ENCODE peak calls at places on chromosomes 2 and 18, in eight cellular contexts. K is epithelial cell of esophagus, V is BJ, W is PC-9, O is WTC11, G is mesothelial cell of epicardium, H is tibial artery, D is transverse colon. Q is an unnamed sample.

GRCh38 chr2:138827426-138828054 is 47.4 kb upstream of the NXPH2 start:
- DNase-seq in K (peak), V (peak), W (peak), O (no peak), G (no peak), H (no peak), D (no peak), Q (no peak)

GRCh38 chr2:187429989-187430388 is 18.1 kb downstream of the CALCRL start:
- DNase-seq in K (peak), V (peak), W (no peak), O (no peak), G (no peak), H (no peak), D (no peak), Q (no peak)

GRCh38 chr2:469521-469920 is 181.6 kb upstream of the ALKAL2 start:
- DNase-seq in K (no peak), V (no peak), W (no peak), O (no peak), G (no peak), H (no peak), D (no peak), Q (no peak)

GRCh38 chr2:239566995-239567580 is 166.3 kb upstream of the HDAC4 start:
- DNase-seq in K (no peak), V (no peak), W (no peak), O (no peak), G (no peak), H (no peak), D (no peak), Q (no peak)

GRCh38 chr2:15059870-15060617 is 427.5 kb downstream of the LRATD1 start:
- DNase-seq in K (peak), V (no peak), W (no peak), O (no peak), G (no peak), H (no peak), D (no peak), Q (no peak)

GRCh38 chr2:14866953-14867352 is 234.4 kb downstream of the LRATD1 start:
- DNase-seq in K (no peak), V (no peak), W (no peak), O (no peak), G (no peak), H (no peak), D (no peak), Q (no peak)

GRCh38 chr18:59055345-59056032 is 84.2 kb upstream of the SEC11C start:
- DNase-seq in K (peak), V (no peak), W (no peak), O (peak), G (no peak), H (no peak), D (no peak), Q (no peak)

GRCh38 chr2:118853129-118853640 is 5.7 kb upstream of the EN1 start:
- DNase-seq in K (no peak), V (no peak), W (no peak), O (no peak), G (no peak), H (no peak), D (no peak), Q (no peak)

GRCh38 chr2:128751751-128752150 is 433.1 kb upstream of the HS6ST1 start:
- DNase-seq in K (no peak), V (no peak), W (no peak), O (no peak), G (no peak), H (no peak), D (no peak), Q (no peak)

GRCh38 chr2:218860950-218861381 is 1.4 kb downstream of the WNT6 start:
- DNase-seq in K (peak), V (no peak), W (no peak), O (peak), G (peak), H (no peak), D (peak), Q (peak)

GRCh38 chr18:44474596-44474995 is 206.1 kb upstream of the SETBP1 start:
- DNase-seq in K (no peak), V (no peak), W (no peak), O (no peak), G (no peak), H (no peak), D (no peak), Q (no peak)

GRCh38 chr2:120347387-120348010 is 1.6 kb downstream of the INHBB start:
- DNase-seq in K (no peak), V (no peak), W (no peak), O (peak), G (no peak), H (no peak), D (no peak), Q (no peak)

GRCh38 chr2:178819147-178819875 is 12.1 kb upstream of the TTN start:
- DNase-seq in K (no peak), V (no peak), W (no peak), O (no peak), G (no peak), H (no peak), D (no peak), Q (no peak)

GRCh38 chr18:26429535-26429934 is 118.8 kb downstream of the KCTD1 start:
- DNase-seq in K (peak), V (peak), W (peak), O (no peak), G (no peak), H (no peak), D (no peak), Q (no peak)

GRCh38 chr2:10452956-10453885 is 5.1 kb upstream of the ODC1 start:
- DNase-seq in K (no peak), V (no peak), W (no peak), O (no peak), G (no peak), H (no peak), D (no peak), Q (no peak)

GRCh38 chr2:64987001-64987962 is 1.9 kb upstream of the SLC1A4 start:
- DNase-seq in K (peak), V (no peak), W (no peak), O (no peak), G (no peak), H (no peak), D (no peak), Q (no peak)

GRCh38 chr2:160719116-160719515 is 225.5 kb upstream of the RBMS1 start:
- DNase-seq in K (peak), V (no peak), W (peak), O (no peak), G (no peak), H (no peak), D (no peak), Q (no peak)

GRCh38 chr2:72013726-72014125 is 133.9 kb downstream of the CYP26B1 start:
- DNase-seq in K (no peak), V (no peak), W (no peak), O (no peak), G (no peak), H (no peak), D (no peak), Q (no peak)

GRCh38 chr18:30186245-30186644 is 856.3 kb downstream of the DSC3 start:
- DNase-seq in K (no peak), V (no peak), W (no peak), O (no peak), G (no peak), H (no peak), D (no peak), Q (no peak)

GRCh38 chr18:30192216-30192615 is 850.3 kb downstream of the DSC3 start:
- DNase-seq in K (no peak), V (no peak), W (no peak), O (peak), G (no peak), H (no peak), D (no peak), Q (no peak)
- TF ChIP-seq CTCF in K (no peak), V (no peak), W (no peak), O (no peak), G (no peak), H (no peak), D (no peak), Q (no peak)

GRCh38 chr2:122139739-122140138 is 384.3 kb downstream of the TSN start:
- DNase-seq in K (no peak), V (no peak), W (no peak), O (no peak), G (no peak), H (no peak), D (no peak), Q (no peak)

GRCh38 chr2:122135353-122135947 is 380.0 kb downstream of the TSN start:
- DNase-seq in K (no peak), V (no peak), W (no peak), O (no peak), G (no peak), H (no peak), D (no peak), Q (no peak)

GRCh38 chr2:122138561-122138960 is 383.1 kb downstream of the TSN start:
- DNase-seq in K (no peak), V (no peak), W (no peak), O (peak), G (no peak), H (no peak), D (no peak), Q (no peak)

GRCh38 chr2:122132292-122132691 is 376.8 kb downstream of the TSN start:
- DNase-seq in K (no peak), V (no peak), W (no peak), O (no peak), G (no peak), H (no peak), D (no peak), Q (no peak)

DNA sequence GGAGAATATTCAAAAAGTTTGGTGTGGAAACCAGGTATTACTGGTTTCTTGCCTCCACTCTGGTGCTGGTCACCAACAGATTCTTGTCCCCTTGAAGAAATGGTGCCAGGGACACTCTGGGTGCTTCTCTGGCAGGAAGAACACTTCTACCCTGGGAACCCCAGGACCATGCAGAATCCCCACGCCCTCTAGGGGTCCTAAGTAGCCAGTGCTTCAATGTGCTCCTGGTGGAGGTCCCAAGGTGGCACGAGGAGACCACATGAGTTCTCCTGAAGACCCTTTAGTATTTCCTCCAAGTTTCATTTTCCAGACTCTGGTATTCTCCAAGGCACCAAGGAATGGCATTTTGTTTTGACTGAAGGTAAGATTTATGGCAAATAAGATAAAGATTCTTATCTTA is 380.6 kb downstream of the TSN start:
- DNase-seq in K (peak), V (no peak), W (no peak), O (peak), G (no peak), H (no peak), D (no peak), Q (no peak)
- TF ChIP-seq CTCF in K (peak), V (peak), W (peak), O (peak), G (peak), H (no peak), D (no peak), Q (peak)

GRCh38 chr2:110741491-110741980 is 9.2 kb downstream of the ACOXL start:
- DNase-seq in K (peak), V (no peak), W (peak), O (peak), G (no peak), H (no peak), D (no peak), Q (no peak)

GRCh38 chr2:110735366-110735765 is 3.0 kb downstream of the ACOXL start:
- DNase-seq in K (no peak), V (no peak), W (no peak), O (peak), G (no peak), H (no peak), D (no peak), Q (no peak)

GRCh38 chr2:110742412-110742811 is 10.0 kb downstream of the ACOXL start:
- DNase-seq in K (no peak), V (no peak), W (no peak), O (no peak), G (no peak), H (no peak), D (no peak), Q (no peak)

GRCh38 chr2:110740747-110741349 is 8.5 kb downstream of the ACOXL start:
- DNase-seq in K (no peak), V (no peak), W (no peak), O (no peak), G (no peak), H (no peak), D (no peak), Q (no peak)

DNA sequence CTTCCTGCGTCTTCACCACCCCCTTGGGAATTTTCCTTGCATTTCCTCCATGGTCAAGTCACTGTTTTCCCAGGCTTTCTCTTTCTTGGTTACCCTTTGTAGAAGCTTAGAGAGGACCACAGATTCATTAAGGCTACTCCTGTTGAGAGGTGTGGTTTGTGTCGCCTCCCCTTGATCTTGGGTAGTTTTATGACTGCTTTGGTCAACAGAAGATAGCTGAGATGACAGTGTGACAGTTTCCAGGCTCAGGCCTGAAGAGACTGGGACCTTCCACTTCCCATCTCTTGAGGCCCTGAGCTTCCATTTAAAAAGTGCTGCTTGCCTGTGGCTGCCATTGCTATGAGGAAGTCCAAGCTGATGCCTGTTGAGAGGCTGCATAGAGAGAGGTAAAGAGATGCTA is 5.4 kb downstream of the ACOXL start:
- DNase-seq in K (no peak), V (no peak), W (no peak), O (no peak), G (no peak), H (no peak), D (no peak), Q (no peak)
- TF ChIP-seq CTCF in K (no peak), V (no peak), W (no peak), O (no peak), G (no peak), H (no peak), D (no peak), Q (no peak)

GRCh38 chr2:173571021-173571821 is 216.5 kb downstream of the CDCA7 start:
- DNase-seq in K (peak), V (no peak), W (peak), O (no peak), G (no peak), H (no peak), D (no peak), Q (no peak)
- TF ChIP-seq CTCF in K (peak), V (peak), W (peak), O (no peak), G (peak), H (no peak), D (peak), Q (no peak)

GRCh38 chr2:196640031-196640548 is 575 bp downstream of the CCDC150 start:
- DNase-seq in K (no peak), V (no peak), W (no peak), O (no peak), G (no peak), H (no peak), D (no peak), Q (no peak)
- TF ChIP-seq CTCF in K (no peak), V (no peak), W (no peak), O (no peak), G (no peak), H (no peak), D (no peak), Q (no peak)

DNA sequence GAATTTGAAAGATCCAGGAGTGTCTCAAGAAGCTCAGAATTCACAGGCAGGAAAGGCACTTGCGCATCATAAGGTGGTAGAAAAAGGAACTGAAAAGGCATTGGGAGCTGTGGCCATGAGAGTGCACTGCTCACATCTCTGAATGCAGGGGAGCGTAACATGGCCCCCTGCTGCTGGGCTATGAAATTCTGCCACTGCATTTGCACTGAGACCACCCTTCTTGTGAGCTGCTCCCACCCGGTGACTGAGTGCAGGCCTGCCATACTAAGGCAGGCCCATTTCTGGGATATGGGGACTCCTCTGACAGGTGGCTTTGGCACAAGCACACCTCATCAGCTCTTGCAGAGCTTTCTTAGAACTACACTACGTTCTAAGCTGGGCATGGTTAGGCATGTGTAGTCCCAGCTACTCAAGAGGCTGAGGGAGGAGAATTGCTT is 25.3 kb upstream of the STARD7 start:
- DNase-seq in K (no peak), V (no peak), W (no peak), O (no peak), G (no peak), H (no peak), D (no peak), Q (no peak)
- TF ChIP-seq CTCF in K (no peak), V (no peak), W (no peak), O (no peak), G (no peak), H (no peak), D (no peak), Q (no peak)